ENCODE peak calls at places on chromosomes 16 and 17, in six cellular contexts. Q, T, Y, L, U and E are unnamed samples.
A peak's percentile ranks its signal among the peaks of the same experiment; 100 is the strongest.

GRCh38 chr16:15482068-15482747 is 47.8 kb downstream of the BMERB1 start:
- DNase-seq in Q (peak; percentile 99), T (peak; percentile 99), Y (peak; percentile 75), L (peak; percentile 46), U (no peak), E (peak; percentile 95)

GRCh38 chr16:5333991-5334390 is 236.4 kb upstream of the EEF2KMT start:
- DNase-seq in Q (no peak), T (no peak), Y (no peak), L (no peak), U (no peak), E (no peak)

GRCh38 chr17:77829871-77830799 is 128.4 kb upstream of the TNRC6C start:
- DNase-seq in Q (no peak), T (no peak), Y (no peak), L (peak; percentile 56), U (no peak), E (peak; percentile 77)

GRCh38 chr17:50326831-50327364 is 19.0 kb upstream of the XYLT2 start:
- DNase-seq in Q (no peak), T (no peak), Y (no peak), L (no peak), U (peak; percentile 27), E (no peak)

GRCh38 chr16:27611340-27611739 is 61.4 kb downstream of the KATNIP start:
- DNase-seq in Q (no peak), T (no peak), Y (no peak), L (no peak), U (no peak), E (no peak)

GRCh38 chr17:79714746-79715145 is 16.0 kb upstream of the ENPP7 start:
- DNase-seq in Q (no peak), T (no peak), Y (no peak), L (no peak), U (no peak), E (no peak)

GRCh38 chr16:15464401-15465186 is 30.2 kb downstream of the BMERB1 start:
- DNase-seq in Q (no peak), T (no peak), Y (no peak), L (no peak), U (no peak), E (no peak)

GRCh38 chr17:50686494-50687199 is 21.1 kb downstream of the ANKRD40 start:
- DNase-seq in Q (peak; percentile 98), T (peak; percentile 92), Y (no peak), L (no peak), U (no peak), E (peak; percentile 28)

GRCh38 chr17:7575959-7576358 is 3.5 kb upstream of the CD68 start:
- DNase-seq in Q (no peak), T (no peak), Y (no peak), L (no peak), U (no peak), E (no peak)

GRCh38 chr16:80628254-80628653 is 87.5 kb downstream of the DYNLRB2 start:
- DNase-seq in Q (no peak), T (no peak), Y (no peak), L (no peak), U (no peak), E (no peak)

GRCh38 chr17:3474212-3474611 is 1.6 kb upstream of the ASPA start:
- DNase-seq in Q (peak; percentile 81), T (no peak), Y (no peak), L (no peak), U (no peak), E (no peak)

GRCh38 chr17:74975943-74976342 is 3.4 kb upstream of the HID1 start:
- DNase-seq in Q (no peak), T (no peak), Y (no peak), L (no peak), U (no peak), E (no peak)

GRCh38 chr17:65783845-65784334 is 222.4 kb upstream of the AXIN2 start:
- DNase-seq in Q (peak; percentile 90), T (peak; percentile 76), Y (no peak), L (no peak), U (no peak), E (peak; percentile 44)

GRCh38 chr16:50485232-50485631 is 63.0 kb upstream of the NKD1 start:
- DNase-seq in Q (no peak), T (no peak), Y (no peak), L (no peak), U (no peak), E (no peak)

GRCh38 chr16:88063201-88063773 is 112.1 kb downstream of the BANP start:
- DNase-seq in Q (no peak), T (peak; percentile 4), Y (no peak), L (no peak), U (no peak), E (no peak)

DNA sequence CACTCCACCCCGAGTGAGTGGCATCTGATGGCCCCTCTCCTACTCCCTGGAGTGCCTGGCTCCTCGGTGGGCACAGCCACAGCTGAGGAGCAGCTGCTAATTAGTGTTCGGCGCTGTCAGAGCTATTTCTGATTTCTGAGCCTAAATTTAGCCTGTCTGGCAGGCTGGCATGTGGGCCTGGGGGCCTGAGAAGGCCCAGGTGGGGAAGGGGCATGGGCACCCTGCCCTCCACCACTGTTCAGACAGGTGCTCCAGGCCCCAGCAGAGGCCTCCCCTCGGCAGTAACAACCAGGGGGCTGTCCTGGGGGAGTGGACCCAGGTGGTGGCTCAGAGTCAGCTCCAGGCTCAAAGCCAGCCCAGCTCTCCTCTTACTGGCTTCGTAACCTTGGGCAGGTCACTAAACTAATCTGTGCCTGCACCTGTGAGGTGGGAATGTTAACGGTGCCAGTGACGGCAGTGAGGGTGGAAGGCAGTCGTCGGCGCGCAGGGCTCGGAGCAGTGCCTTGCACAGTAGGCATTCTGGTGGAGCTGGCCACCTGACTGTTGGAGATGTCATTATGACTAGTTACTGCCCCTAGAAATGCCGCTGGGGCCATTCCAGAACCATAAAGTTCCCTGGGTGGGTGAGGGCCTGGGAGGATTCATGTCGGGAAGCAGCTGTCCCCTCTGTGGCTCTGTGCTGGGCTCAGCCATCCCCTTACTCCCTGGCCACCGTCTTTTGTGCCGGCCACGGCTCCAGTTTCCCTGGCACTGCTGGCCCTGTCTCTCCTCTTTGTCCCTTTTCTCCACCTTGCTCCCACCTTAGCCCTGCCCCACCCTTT is 6.6 kb downstream of the FMNL1 start:
- DNase-seq in Q (no peak), T (no peak), Y (no peak), L (no peak), U (no peak), E (no peak)
- TF ChIP-seq POLR2A in Q (no peak), T (no peak), Y (no peak), L (no peak), U (peak; percentile 26), E (no peak)

GRCh38 chr17:27502526-27503324 is 46.5 kb downstream of the KSR1 start:
- DNase-seq in Q (no peak), T (no peak), Y (no peak), L (no peak), U (no peak), E (no peak)
- H3K79me2 ChIP-seq in Q (peaks cover 49% of the 10 kb centered on the region), T (no peaks in the 10 kb centered on the region), Y (peaks cover 4% of the 10 kb centered on the region), L (peaks cover 55% of the 10 kb centered on the region), U (peaks cover 31% of the 10 kb centered on the region), E (peaks cover 2% of the 10 kb centered on the region)

GRCh38 chr16:1766231-1766630 is 5.1 kb downstream of the NME3 start:
- DNase-seq in Q (no peak), T (no peak), Y (no peak), L (no peak), U (no peak), E (no peak)
- TF ChIP-seq POLR2A in Q (no peak), T (no peak), Y (no peak), L (no peak), U (peak; percentile 6), E (no peak)

GRCh38 chr16:3838600-3839401 is 41.7 kb downstream of the CREBBP start:
- DNase-seq in Q (no peak), T (no peak), Y (no peak), L (no peak), U (no peak), E (no peak)
- H3K79me2 ChIP-seq in Q (peaks cover 70% of the 10 kb centered on the region), T (peaks cover 94% of the 10 kb centered on the region), Y (peaks cover 19% of the 10 kb centered on the region), L (peaks cover 57% of the 10 kb centered on the region), U (peaks cover 51% of the 10 kb centered on the region), E (peaks cover 86% of the 10 kb centered on the region)